ENCODE peak calls at places on chromosomes 3 and 15, in ten cellular contexts. M is lung; B is neuronal stem cell; K is Peyer's patch; O is CD8-positive, alpha-beta T cell; C is pancreas; S is endodermal cell; V is cardiac muscle cell; L is aorta; F is suprapubic skin. Q is an unnamed sample. For H3K36me3, the result is how much of the 10 kb centered on the place peaks cover.

GRCh38 chr3:98353554-98353953 is at the start of gene OR5K4:
- DNase-seq in M (no peak), B (no peak), K (no peak), O (no peak), C (no peak), S (no peak), V (no peak), L (no peak), F (no peak), Q (no peak)

GRCh38 chr3:28916713-28917499 is 364.0 kb upstream of the RBMS3 start:
- DNase-seq in M (peak), B (peak), K (no peak), O (no peak), C (peak), S (peak), V (peak), L (peak), F (no peak), Q (peak)

GRCh38 chr15:44729394-44729913 is 6.9 kb upstream of the TRIM69 start:
- DNase-seq in M (no peak), B (no peak), K (no peak), O (peak), C (no peak), S (no peak), V (peak), L (peak), F (peak), Q (peak)

GRCh38 chr3:151697496-151697895 is 36.2 kb upstream of the AADACL2 start:
- DNase-seq in M (no peak), B (no peak), K (no peak), O (no peak), C (no peak), S (no peak), V (peak), L (no peak), F (no peak), Q (no peak)

GRCh38 chr15:31020542-31020941 is 29.1 kb upstream of the MTMR10 start:
- DNase-seq in M (no peak), B (no peak), K (no peak), O (no peak), C (no peak), S (no peak), V (no peak), L (no peak), F (no peak), Q (no peak)

GRCh38 chr3:113268917-113269316 is 57.6 kb downstream of the BOC start:
- DNase-seq in M (no peak), B (no peak), K (no peak), O (no peak), C (no peak), S (no peak), V (no peak), L (no peak), F (peak), Q (no peak)

GRCh38 chr15:61083081-61083780 is 145.9 kb downstream of the RORA start:
- DNase-seq in M (no peak), B (no peak), K (no peak), O (no peak), C (no peak), S (no peak), V (no peak), L (no peak), F (no peak), Q (no peak)

GRCh38 chr3:142888099-142888483 is 792 bp downstream of the PCOLCE2 start:
- DNase-seq in M (no peak), B (peak), K (no peak), O (no peak), C (no peak), S (no peak), V (peak), L (peak), F (no peak), Q (peak)

GRCh38 chr3:48248095-48248863 is 7.4 kb downstream of the ZNF589 start:
- DNase-seq in M (no peak), B (no peak), K (no peak), O (no peak), C (no peak), S (no peak), V (no peak), L (no peak), F (no peak), Q (no peak)

GRCh38 chr15:42104095-42104891 is 9.9 kb upstream of the PLA2G4D start:
- DNase-seq in M (no peak), B (no peak), K (peak), O (no peak), C (no peak), S (no peak), V (peak), L (no peak), F (no peak), Q (no peak)

GRCh38 chr3:159082514-159082913 is 280.7 kb downstream of the MFSD1 start:
- DNase-seq in M (no peak), B (no peak), K (no peak), O (no peak), C (no peak), S (no peak), V (peak), L (no peak), F (no peak), Q (no peak)

GRCh38 chr3:134768845-134769244 is 26.2 kb upstream of the EPHB1 start:
- DNase-seq in M (peak), B (no peak), K (no peak), O (no peak), C (no peak), S (peak), V (no peak), L (no peak), F (no peak), Q (no peak)

GRCh38 chr3:145704020-145704419 is 457.0 kb downstream of the PLOD2 start:
- DNase-seq in M (no peak), B (no peak), K (no peak), O (no peak), C (no peak), S (no peak), V (peak), L (no peak), F (no peak), Q (no peak)

GRCh38 chr15:77047013-77047412 is 23.9 kb downstream of the TSPAN3 start:
- DNase-seq in M (no peak), B (no peak), K (no peak), O (no peak), C (no peak), S (no peak), V (no peak), L (no peak), F (no peak), Q (no peak)

GRCh38 chr15:101476756-101477155 is 12.8 kb downstream of the PCSK6 start:
- DNase-seq in M (no peak), B (no peak), K (no peak), O (no peak), C (no peak), S (peak), V (no peak), L (no peak), F (no peak), Q (no peak)

GRCh38 chr3:128011140-128011539 is 41.1 kb upstream of the SEC61A1 start:
- DNase-seq in M (peak), B (peak), K (no peak), O (no peak), C (peak), S (peak), V (peak), L (no peak), F (no peak), Q (peak)

GRCh38 chr15:75721923-75722870 is 9.5 kb upstream of the CSPG4 start:
- DNase-seq in M (no peak), B (no peak), K (no peak), O (no peak), C (no peak), S (no peak), V (no peak), L (peak), F (no peak), Q (no peak)

GRCh38 chr15:67914028-67914427 is 74.2 kb upstream of the RNU6-1 start:
- DNase-seq in M (no peak), B (no peak), K (no peak), O (no peak), C (no peak), S (peak), V (no peak), L (no peak), F (no peak), Q (no peak)
- H3K4me3 ChIP-seq in M (no peak), B (no peak), K (no peak), O (no peak), C (no peak), S (no peak), V (no peak), L (no peak), F (no peak), Q (no peak)

GRCh38 chr15:26628071-26628470 is 144.8 kb downstream of the GABRB3 start:
- DNase-seq in M (no peak), B (no peak), K (no peak), O (no peak), C (no peak), S (peak), V (no peak), L (no peak), F (no peak), Q (no peak)
- H3K27ac ChIP-seq in M (no peak), B (no peak), K (no peak), O (no peak), C (no peak), S (no peak), V (no peak), L (no peak), F (no peak), Q (no peak)

GRCh38 chr3:172271386-172271976 is 176.8 kb downstream of the GHSR start:
- DNase-seq in M (no peak), B (no peak), K (no peak), O (no peak), C (no peak), S (no peak), V (no peak), L (no peak), F (no peak), Q (no peak)

GRCh38 chr3:172266103-172266502 is 182.2 kb downstream of the GHSR start:
- DNase-seq in M (no peak), B (no peak), K (no peak), O (no peak), C (no peak), S (no peak), V (no peak), L (no peak), F (no peak), Q (no peak)

GRCh38 chr3:172270767-172271166 is 177.5 kb downstream of the GHSR start:
- DNase-seq in M (no peak), B (no peak), K (no peak), O (no peak), C (no peak), S (no peak), V (no peak), L (no peak), F (no peak), Q (no peak)

GRCh38 chr3:172268896-172269295 is 179.4 kb downstream of the GHSR start:
- DNase-seq in M (no peak), B (no peak), K (no peak), O (no peak), C (no peak), S (no peak), V (no peak), L (no peak), F (no peak), Q (no peak)

GRCh38 chr3:172268425-172268824 is 179.8 kb downstream of the GHSR start:
- DNase-seq in M (no peak), B (no peak), K (no peak), O (no peak), C (no peak), S (no peak), V (no peak), L (no peak), F (no peak), Q (no peak)
- H3K36me3 ChIP-seq in M (under half), B (under half), K (under half), O (under half), C (under half), S (half or more), V (under half), L (under half), F (under half), Q (under half)

GRCh38 chr3:71438904-71439303 is 144.6 kb downstream of the FOXP1 start:
- DNase-seq in M (no peak), B (no peak), K (no peak), O (no peak), C (no peak), S (no peak), V (no peak), L (no peak), F (no peak), Q (no peak)
- H3K4me3 ChIP-seq in M (no peak), B (no peak), K (no peak), O (no peak), C (no peak), S (no peak), V (no peak), L (no peak), F (no peak), Q (no peak)

GRCh38 chr3:139677341-139678155 is at the start of gene NMNAT3:
- DNase-seq in M (peak), B (peak), K (peak), O (peak), C (peak), S (peak), V (peak), L (peak), F (peak), Q (peak)
- H3K27ac ChIP-seq in M (peak), B (no peak), K (peak), O (peak), C (peak), S (no peak), V (no peak), L (no peak), F (no peak), Q (peak)

DNA sequence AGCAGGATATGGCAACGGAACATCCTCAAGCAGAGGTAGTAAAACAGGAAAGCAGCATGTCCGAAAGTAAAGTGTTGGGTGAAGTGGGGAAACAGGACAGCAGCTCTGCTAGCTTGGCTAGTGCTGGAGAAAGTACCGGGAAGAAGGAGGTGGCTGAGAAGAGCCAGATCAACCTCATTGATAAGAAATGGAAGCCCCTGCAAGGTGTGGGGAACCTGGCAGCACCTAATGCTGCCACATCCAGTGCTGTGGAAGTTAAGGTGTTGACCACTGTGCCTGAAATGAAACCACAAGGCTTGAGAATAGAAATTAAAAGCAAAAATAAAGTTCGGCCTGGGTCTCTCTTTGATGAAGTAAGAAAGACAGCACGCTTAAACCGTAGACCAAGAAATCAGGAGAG is 14.3 kb upstream of the ZBTB47 start:
- DNase-seq in M (no peak), B (no peak), K (no peak), O (no peak), C (no peak), S (no peak), V (no peak), L (no peak), F (no peak), Q (no peak)
- H3K36me3 ChIP-seq in M (under half), B (half or more), K (under half), O (half or more), C (under half), S (half or more), V (half or more), L (under half), F (half or more), Q (half or more)

GRCh38 chr15:69319384-69320375 is 21.0 kb downstream of the PAQR5 start:
- DNase-seq in M (no peak), B (no peak), K (no peak), O (no peak), C (no peak), S (no peak), V (no peak), L (no peak), F (no peak), Q (peak)
- H3K4me3 ChIP-seq in M (no peak), B (peak), K (no peak), O (no peak), C (no peak), S (no peak), V (no peak), L (no peak), F (no peak), Q (no peak)

GRCh38 chr3:71046791-71047190 is 536.7 kb downstream of the FOXP1 start:
- DNase-seq in M (no peak), B (no peak), K (no peak), O (no peak), C (no peak), S (no peak), V (no peak), L (no peak), F (no peak), Q (no peak)
- H3K27ac ChIP-seq in M (peak), B (no peak), K (no peak), O (no peak), C (no peak), S (no peak), V (no peak), L (no peak), F (no peak), Q (no peak)

GRCh38 chr3:10088256-10088655 is 19.8 kb downstream of the FANCD2OS start:
- DNase-seq in M (no peak), B (no peak), K (no peak), O (no peak), C (no peak), S (no peak), V (no peak), L (no peak), F (no peak), Q (no peak)

GRCh38 chr3:10093678-10094077 is 14.4 kb downstream of the FANCD2OS start:
- DNase-seq in M (no peak), B (no peak), K (no peak), O (no peak), C (no peak), S (no peak), V (no peak), L (no peak), F (no peak), Q (no peak)

GRCh38 chr3:10085738-10086137 is 22.3 kb downstream of the FANCD2OS start:
- DNase-seq in M (no peak), B (no peak), K (no peak), O (no peak), C (no peak), S (no peak), V (no peak), L (no peak), F (no peak), Q (no peak)

GRCh38 chr3:10090181-10090580 is 17.9 kb downstream of the FANCD2OS start:
- DNase-seq in M (no peak), B (no peak), K (no peak), O (no peak), C (peak), S (no peak), V (no peak), L (no peak), F (no peak), Q (no peak)
- H3K36me3 ChIP-seq in M (under half), B (under half), K (under half), O (under half), C (under half), S (half or more), V (under half), L (under half), F (under half), Q (under half)

GRCh38 chr3:169822540-169822939 is 9.8 kb upstream of the LRRC34 start:
- DNase-seq in M (no peak), B (no peak), K (no peak), O (no peak), C (no peak), S (no peak), V (no peak), L (no peak), F (no peak), Q (no peak)
- H3K4me3 ChIP-seq in M (no peak), B (no peak), K (no peak), O (no peak), C (no peak), S (no peak), V (no peak), L (no peak), F (no peak), Q (no peak)